ENCODE peak calls at places on chromosome 12, in eight cellular contexts. One of them, this sample, is unnamed.

GRCh38 chr12:105355752-105356151 is 25.3 kb downstream of the C12orf75 start:
- DNase-seq in K562: no peak
- DNase-seq in GM12878: no peak
- DNase-seq in Panc1: no peak
- DNase-seq in GM23338: no peak
- DNase-seq in HCT116: peak
- DNase-seq in HepG2: peak
- DNase-seq in SK-N-SH: no peak
- DNase-seq in this sample: no peak

GRCh38 chr12:47561746-47562145 is 144.1 kb downstream of the RPAP3 start:
- DNase-seq in Panc1: no peak
- DNase-seq in HepG2: no peak
- DNase-seq in K562: no peak
- DNase-seq in HCT116: no peak
- DNase-seq in GM23338: no peak
- DNase-seq in GM12878: no peak
- DNase-seq in SK-N-SH: no peak
- DNase-seq in this sample: no peak

GRCh38 chr12:9404469-9405260 is 196.5 kb upstream of the PZP start:
- DNase-seq in GM12878: no peak
- DNase-seq in HCT116: no peak
- DNase-seq in HepG2: no peak
- DNase-seq in SK-N-SH: peak
- DNase-seq in GM23338: no peak
- DNase-seq in K562: no peak
- DNase-seq in Panc1: no peak
- DNase-seq in this sample: no peak

GRCh38 chr12:127811988-127812387 is 455.0 kb upstream of the TMEM132C start:
- DNase-seq in HepG2: no peak
- DNase-seq in GM23338: peak
- DNase-seq in SK-N-SH: no peak
- DNase-seq in HCT116: no peak
- DNase-seq in GM12878: no peak
- DNase-seq in K562: no peak
- DNase-seq in Panc1: no peak
- DNase-seq in this sample: no peak

GRCh38 chr12:119676573-119676972 is 8.6 kb downstream of the PRKAB1 start:
- DNase-seq in SK-N-SH: no peak
- DNase-seq in HCT116: no peak
- DNase-seq in GM12878: no peak
- DNase-seq in HepG2: no peak
- DNase-seq in K562: peak
- DNase-seq in GM23338: no peak
- DNase-seq in Panc1: no peak
- DNase-seq in this sample: no peak

GRCh38 chr12:75556306-75556899 is 45.0 kb upstream of the KRR1 start:
- DNase-seq in Panc1: no peak
- DNase-seq in GM12878: no peak
- DNase-seq in K562: no peak
- DNase-seq in HCT116: no peak
- DNase-seq in SK-N-SH: no peak
- DNase-seq in HepG2: peak
- DNase-seq in GM23338: no peak
- DNase-seq in this sample: no peak

GRCh38 chr12:121968880-121969279 is 50.5 kb downstream of the CFAP251 start:
- DNase-seq in K562: no peak
- DNase-seq in GM23338: no peak
- DNase-seq in SK-N-SH: no peak
- DNase-seq in Panc1: no peak
- DNase-seq in GM12878: no peak
- DNase-seq in HepG2: no peak
- DNase-seq in HCT116: no peak
- DNase-seq in this sample: peak

GRCh38 chr12:68610435-68611093 is at the start of gene RAP1B:
- DNase-seq in K562: peak
- DNase-seq in HCT116: peak
- DNase-seq in SK-N-SH: peak
- DNase-seq in Panc1: no peak
- DNase-seq in GM23338: peak
- DNase-seq in GM12878: no peak
- DNase-seq in HepG2: peak
- DNase-seq in this sample: peak

GRCh38 chr12:77795699-77796098 is 35.0 kb upstream of the NAV3 start:
- DNase-seq in Panc1: no peak
- DNase-seq in GM23338: no peak
- DNase-seq in GM12878: no peak
- DNase-seq in SK-N-SH: no peak
- DNase-seq in K562: no peak
- DNase-seq in HCT116: no peak
- DNase-seq in HepG2: no peak
- DNase-seq in this sample: no peak

GRCh38 chr12:15772405-15773018 is 16.7 kb downstream of the EPS8 start:
- DNase-seq in K562: no peak
- DNase-seq in Panc1: no peak
- DNase-seq in HepG2: peak
- DNase-seq in SK-N-SH: peak
- DNase-seq in GM23338: peak
- DNase-seq in HCT116: no peak
- DNase-seq in GM12878: no peak
- DNase-seq in this sample: no peak

GRCh38 chr12:75819512-75819911 is 212.1 kb downstream of the PHLDA1 start:
- DNase-seq in GM23338: no peak
- DNase-seq in GM12878: no peak
- DNase-seq in K562: no peak
- DNase-seq in SK-N-SH: no peak
- DNase-seq in HepG2: no peak
- DNase-seq in HCT116: no peak
- DNase-seq in Panc1: no peak
- DNase-seq in this sample: no peak

DNA sequence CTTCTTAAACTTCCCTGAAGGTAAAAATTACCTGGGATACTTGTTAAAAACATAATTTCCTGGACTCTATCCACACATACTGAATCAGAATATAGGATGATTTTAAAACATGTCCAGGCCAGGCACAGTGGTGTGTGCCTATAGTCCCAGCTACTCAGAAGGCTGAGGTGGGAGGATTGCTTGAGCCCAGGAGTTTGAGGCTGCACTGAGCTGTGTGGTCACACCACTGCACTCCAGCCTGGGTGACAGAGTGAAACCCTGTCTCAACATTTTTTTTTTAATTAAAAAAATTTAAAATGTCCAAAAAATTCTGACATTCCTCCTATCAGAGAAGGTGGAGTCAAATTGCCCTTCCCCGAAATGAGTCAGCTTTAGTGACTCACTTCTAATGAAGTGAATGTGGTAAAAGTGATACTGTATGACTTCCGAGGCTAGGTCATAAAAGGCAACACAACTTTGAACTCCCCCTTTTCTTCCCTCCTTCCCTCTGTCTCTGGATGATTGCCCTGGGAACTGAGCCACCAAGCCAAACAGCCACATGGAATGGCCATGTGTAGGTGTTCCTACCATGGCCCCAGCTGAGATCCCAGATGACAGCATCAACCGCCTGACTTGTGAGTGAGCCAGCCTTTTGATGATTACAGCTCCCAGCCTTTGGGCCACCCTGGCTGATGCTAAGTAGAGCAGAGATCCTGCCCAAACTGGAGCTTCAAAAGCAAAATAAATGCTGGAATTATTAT is 36.3 kb downstream of the LIMA1 start:
- DNase-seq in Panc1: peak
- DNase-seq in HepG2: peak
- DNase-seq in GM23338: no peak
- DNase-seq in SK-N-SH: no peak
- DNase-seq in HCT116: peak
- DNase-seq in GM12878: peak
- DNase-seq in K562: peak
- DNase-seq in this sample: no peak
- TF ChIP-seq POLR2AphosphoS5 in Panc1: peak
- TF ChIP-seq POLR2AphosphoS5 in HepG2: no peak
- TF ChIP-seq POLR2AphosphoS5 in GM23338: no peak
- TF ChIP-seq POLR2AphosphoS5 in SK-N-SH: peak
- TF ChIP-seq POLR2AphosphoS5 in HCT116: peak
- TF ChIP-seq POLR2AphosphoS5 in GM12878: no peak
- TF ChIP-seq POLR2AphosphoS5 in K562: peak
- TF ChIP-seq POLR2AphosphoS5 in this sample: no peak

DNA sequence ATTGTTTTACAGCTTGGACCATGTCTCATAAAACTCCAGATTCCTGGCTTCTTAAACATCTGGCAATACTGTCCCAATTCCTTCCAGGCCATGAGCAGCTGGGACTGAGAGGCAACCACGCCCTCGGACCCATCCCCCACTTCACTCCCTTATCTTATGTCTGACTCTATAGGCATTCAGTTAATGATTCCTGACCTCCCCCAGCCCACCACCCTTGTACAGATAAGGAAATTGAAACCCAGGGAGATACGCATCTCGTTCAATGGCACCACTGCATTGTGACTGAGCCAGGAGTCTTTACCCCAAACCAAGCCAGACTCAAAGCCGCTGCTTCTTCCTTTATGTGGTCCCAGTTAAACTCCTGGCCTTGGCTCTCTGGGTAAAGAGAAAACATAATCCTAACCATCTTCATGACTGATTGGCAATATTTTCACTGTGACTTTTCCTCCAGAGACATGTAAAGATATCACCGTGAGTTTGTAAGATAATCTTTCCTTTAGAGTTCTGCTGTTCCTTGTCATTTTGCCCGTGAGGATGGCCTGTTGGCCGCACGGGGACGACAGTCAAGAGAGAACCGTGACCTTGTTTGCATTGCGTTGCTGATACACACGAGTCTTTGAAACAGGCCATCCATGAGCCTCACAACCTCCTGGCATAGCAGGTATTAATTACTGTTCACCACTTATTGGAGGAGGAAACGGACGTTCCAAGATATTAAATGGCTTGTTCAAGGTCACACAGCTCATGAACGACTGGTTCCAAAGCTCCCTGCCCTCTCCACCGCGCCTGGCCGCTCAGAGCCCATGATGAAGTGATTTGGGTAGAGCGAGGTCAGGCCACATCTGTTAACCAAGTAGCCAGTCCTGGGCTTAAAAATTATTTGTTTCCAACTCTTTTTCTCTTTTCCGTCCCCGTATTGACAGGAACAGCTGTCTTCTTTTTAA is 39.4 kb downstream of the MAP1LC3B2 start:
- DNase-seq in K562: peak
- DNase-seq in Panc1: no peak
- DNase-seq in GM23338: no peak
- DNase-seq in HepG2: no peak
- DNase-seq in SK-N-SH: no peak
- DNase-seq in HCT116: no peak
- DNase-seq in GM12878: no peak
- DNase-seq in this sample: no peak
- H3K27ac ChIP-seq in K562: peak
- H3K27ac ChIP-seq in Panc1: peak
- H3K27ac ChIP-seq in GM23338: no peak
- H3K27ac ChIP-seq in HepG2: no peak
- H3K27ac ChIP-seq in SK-N-SH: no peak
- H3K27ac ChIP-seq in HCT116: no peak
- H3K27ac ChIP-seq in GM12878: no peak
- H3K27ac ChIP-seq in this sample: no peak

GRCh38 chr12:50297996-50298395 is 14.7 kb upstream of the LIMA1 start:
- DNase-seq in SK-N-SH: no peak
- DNase-seq in HCT116: no peak
- DNase-seq in GM23338: no peak
- DNase-seq in HepG2: no peak
- DNase-seq in K562: no peak
- DNase-seq in GM12878: no peak
- DNase-seq in Panc1: no peak
- DNase-seq in this sample: no peak

GRCh38 chr12:50296554-50296953 is 13.2 kb upstream of the LIMA1 start:
- DNase-seq in HepG2: no peak
- DNase-seq in HCT116: no peak
- DNase-seq in Panc1: no peak
- DNase-seq in K562: no peak
- DNase-seq in GM12878: no peak
- DNase-seq in GM23338: no peak
- DNase-seq in SK-N-SH: no peak
- DNase-seq in this sample: no peak

GRCh38 chr12:50291377-50291776 is 8.1 kb upstream of the LIMA1 start:
- DNase-seq in Panc1: no peak
- DNase-seq in GM23338: no peak
- DNase-seq in K562: no peak
- DNase-seq in SK-N-SH: no peak
- DNase-seq in GM12878: no peak
- DNase-seq in HepG2: no peak
- DNase-seq in HCT116: no peak
- DNase-seq in this sample: no peak

GRCh38 chr12:50302686-50303085 is 19.4 kb upstream of the LIMA1 start:
- DNase-seq in Panc1: no peak
- DNase-seq in GM23338: no peak
- DNase-seq in GM12878: no peak
- DNase-seq in HepG2: no peak
- DNase-seq in SK-N-SH: no peak
- DNase-seq in HCT116: no peak
- DNase-seq in K562: no peak
- DNase-seq in this sample: no peak

GRCh38 chr12:50297027-50297426 is 13.7 kb upstream of the LIMA1 start:
- DNase-seq in Panc1: no peak
- DNase-seq in HepG2: no peak
- DNase-seq in HCT116: no peak
- DNase-seq in SK-N-SH: no peak
- DNase-seq in GM12878: no peak
- DNase-seq in K562: no peak
- DNase-seq in GM23338: no peak
- DNase-seq in this sample: no peak
- TF ChIP-seq REST in Panc1: no peak
- TF ChIP-seq REST in HepG2: no peak
- TF ChIP-seq REST in HCT116: no peak
- TF ChIP-seq REST in SK-N-SH: no peak
- TF ChIP-seq REST in GM12878: no peak
- TF ChIP-seq REST in K562: no peak
- TF ChIP-seq REST in GM23338: no peak
- TF ChIP-seq REST in this sample: no peak

GRCh38 chr12:6264402-6265037 is 46.0 kb upstream of the PLEKHG6 start:
- DNase-seq in GM23338: no peak
- DNase-seq in SK-N-SH: no peak
- DNase-seq in Panc1: no peak
- DNase-seq in HepG2: no peak
- DNase-seq in K562: no peak
- DNase-seq in HCT116: no peak
- DNase-seq in GM12878: no peak
- DNase-seq in this sample: no peak

GRCh38 chr12:6265038-6265405 is 45.5 kb upstream of the PLEKHG6 start:
- DNase-seq in HCT116: no peak
- DNase-seq in GM23338: no peak
- DNase-seq in K562: no peak
- DNase-seq in SK-N-SH: no peak
- DNase-seq in HepG2: no peak
- DNase-seq in GM12878: no peak
- DNase-seq in Panc1: no peak
- DNase-seq in this sample: no peak

GRCh38 chr12:6266431-6267006 is 44.0 kb upstream of the PLEKHG6 start:
- DNase-seq in K562: no peak
- DNase-seq in HepG2: no peak
- DNase-seq in HCT116: no peak
- DNase-seq in SK-N-SH: no peak
- DNase-seq in Panc1: no peak
- DNase-seq in GM12878: no peak
- DNase-seq in GM23338: no peak
- DNase-seq in this sample: no peak

GRCh38 chr12:6268484-6269157 is 41.9 kb upstream of the PLEKHG6 start:
- DNase-seq in HepG2: no peak
- DNase-seq in K562: no peak
- DNase-seq in Panc1: no peak
- DNase-seq in HCT116: no peak
- DNase-seq in GM23338: peak
- DNase-seq in SK-N-SH: no peak
- DNase-seq in GM12878: no peak
- DNase-seq in this sample: no peak

GRCh38 chr12:6267007-6267721 is 43.3 kb upstream of the PLEKHG6 start:
- DNase-seq in HepG2: no peak
- DNase-seq in Panc1: no peak
- DNase-seq in SK-N-SH: no peak
- DNase-seq in K562: no peak
- DNase-seq in GM12878: no peak
- DNase-seq in GM23338: no peak
- DNase-seq in HCT116: no peak
- DNase-seq in this sample: no peak
- TF ChIP-seq POLR2AphosphoS5 in HepG2: no peak
- TF ChIP-seq POLR2AphosphoS5 in Panc1: no peak
- TF ChIP-seq POLR2AphosphoS5 in SK-N-SH: no peak
- TF ChIP-seq POLR2AphosphoS5 in K562: no peak
- TF ChIP-seq POLR2AphosphoS5 in GM12878: no peak
- TF ChIP-seq POLR2AphosphoS5 in GM23338: no peak
- TF ChIP-seq POLR2AphosphoS5 in HCT116: no peak
- TF ChIP-seq POLR2AphosphoS5 in this sample: no peak